ENCODE peak calls at places on chromosomes 13 and 19, in four cellular contexts. H is fibroblast of mammary gland; K is cardiac muscle cell; N is effector CD4-positive, alpha-beta T cell. J is an unnamed sample.

GRCh38 chr13:50580684-50581305 is 262.7 kb downstream of the DLEU7 start:
- DNase-seq in N (no peak), H (peak), K (peak), J (no peak)

GRCh38 chr19:5801796-5802616 is 2.9 kb upstream of the NRTN start:
- DNase-seq in H (peak), K (peak), N (no peak), J (peak)

GRCh38 chr19:46828484-46828883 is 22.2 kb downstream of the AP2S1 start:
- DNase-seq in K (no peak), N (no peak), H (peak), J (no peak)

GRCh38 chr13:40402931-40403412 is 263.5 kb downstream of the FOXO1 start:
- DNase-seq in K (peak), N (no peak), H (peak), J (no peak)

GRCh38 chr13:113959198-113959597 is 14.7 kb downstream of the C13orf46 start:
- DNase-seq in N (no peak), H (peak), K (no peak), J (no peak)

GRCh38 chr13:20230913-20231838 is 943 bp downstream of the GJB6 start:
- DNase-seq in K (no peak), N (no peak), H (no peak), J (peak)

GRCh38 chr13:32501058-32501457 is 37.5 kb downstream of the N4BP2L2 start:
- DNase-seq in N (no peak), K (no peak), H (peak), J (no peak)

GRCh38 chr19:51501594-51502263 is at the start of gene SIGLEC12:
- DNase-seq in K (no peak), N (no peak), H (no peak), J (no peak)

GRCh38 chr13:113403255-113404104 is 39.5 kb upstream of the GRTP1 start:
- DNase-seq in H (no peak), N (no peak), K (no peak), J (no peak)

GRCh38 chr13:98044301-98044700 is 90.8 kb downstream of the IPO5 start:
- DNase-seq in K (no peak), N (no peak), H (no peak), J (no peak)

GRCh38 chr19:15680478-15680877 is 7.6 kb downstream of the CYP4F12 start:
- DNase-seq in K (no peak), H (no peak), N (no peak), J (no peak)

GRCh38 chr19:47682939-47683338 is 30.3 kb upstream of the EHD2 start:
- DNase-seq in N (no peak), K (peak), H (no peak), J (no peak)

GRCh38 chr19:827710-828321 is at the start of gene AZU1:
- DNase-seq in H (no peak), K (no peak), N (no peak), J (no peak)

GRCh38 chr19:35279985-35280821 is 2.1 kb upstream of the HAMP start:
- DNase-seq in H (no peak), K (no peak), N (no peak), J (no peak)

GRCh38 chr13:23544668-23545067 is 25.5 kb upstream of the TNFRSF19 start:
- DNase-seq in H (no peak), K (no peak), N (no peak), J (no peak)

GRCh38 chr13:73954808-73955207 is 179.4 kb downstream of the KLF12 start:
- DNase-seq in H (no peak), N (no peak), K (no peak), J (no peak)

GRCh38 chr19:17370026-17370587 is 7.0 kb downstream of the PLVAP start:
- DNase-seq in N (no peak), H (peak), K (peak), J (no peak)

GRCh38 chr13:77751513-77752456 is 54.3 kb downstream of the SLAIN1 start:
- DNase-seq in H (peak), K (peak), N (peak), J (peak)

GRCh38 chr19:6481541-6482342 is at the start of gene DENND1C:
- DNase-seq in H (no peak), K (peak), N (peak), J (peak)

J was measured in retina.